ENCODE peak calls at places on chromosomes 13 and 19, in four cellular contexts. C is AG04450, V is vagina, G is A549. A is an unnamed sample.

GRCh38 chr13:25169356-25169755 is 2.7 kb downstream of the AMER2 start:
- DNase-seq in C (no peak), V (no peak), G (no peak), A (no peak)

GRCh38 chr19:11421607-11422098 is 2.5 kb upstream of the RGL3 start:
- DNase-seq in C (no peak), V (no peak), G (no peak), A (no peak)

GRCh38 chr19:11018179-11018578 is 57.3 kb downstream of the SMARCA4 start:
- DNase-seq in C (no peak), V (no peak), G (no peak), A (no peak)

GRCh38 chr19:35279985-35280821 is 2.1 kb upstream of the HAMP start:
- DNase-seq in C (no peak), V (no peak), G (no peak), A (no peak)

GRCh38 chr13:68078457-68078856 is 848.3 kb upstream of the PCDH9 start:
- DNase-seq in C (no peak), V (no peak), G (no peak), A (no peak)

GRCh38 chr13:81916471-81916870 is 1575.5 kb upstream of the SPRY2 start:
- DNase-seq in C (no peak), V (no peak), G (no peak), A (no peak)

GRCh38 chr19:41691268-41691970 is 3.3 kb upstream of the CEACAM7 start:
- DNase-seq in C (no peak), V (peak), G (peak), A (no peak)

GRCh38 chr13:106348032-106348431 is 187.4 kb downstream of the EFNB2 start:
- DNase-seq in C (no peak), V (no peak), G (no peak), A (no peak)

GRCh38 chr19:49064768-49065611 is at the start of gene NTF4:
- DNase-seq in C (no peak), V (no peak), G (peak), A (no peak)

GRCh38 chr19:15291666-15292065 is 40.7 kb downstream of the BRD4 start:
- DNase-seq in C (no peak), V (no peak), G (no peak), A (no peak)

DNA sequence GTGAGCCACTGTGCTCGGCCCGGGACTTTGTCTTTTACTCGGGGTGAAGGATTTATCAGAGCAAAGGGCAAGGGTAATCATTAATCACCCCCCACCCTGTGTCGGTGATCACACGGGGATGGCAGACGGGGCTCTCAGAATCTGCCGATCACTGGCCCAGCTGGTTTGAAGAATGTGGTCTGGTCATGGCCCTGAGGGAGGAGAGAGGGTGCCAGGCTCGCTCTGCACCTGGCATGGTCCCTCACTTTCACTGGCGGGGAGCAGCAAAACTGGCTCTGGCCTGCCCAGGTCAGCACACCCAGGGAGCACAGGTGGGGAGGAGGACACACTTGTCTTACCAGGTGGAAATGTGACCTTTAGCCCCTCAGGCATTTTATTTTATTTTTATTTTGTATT is 10.2 kb downstream of the REEP6 start:
- DNase-seq in C (no peak), V (no peak), G (no peak), A (no peak)
- H3K4me3 ChIP-seq in C (no peak), V (no peak), G (no peak), A (no peak)

DNA sequence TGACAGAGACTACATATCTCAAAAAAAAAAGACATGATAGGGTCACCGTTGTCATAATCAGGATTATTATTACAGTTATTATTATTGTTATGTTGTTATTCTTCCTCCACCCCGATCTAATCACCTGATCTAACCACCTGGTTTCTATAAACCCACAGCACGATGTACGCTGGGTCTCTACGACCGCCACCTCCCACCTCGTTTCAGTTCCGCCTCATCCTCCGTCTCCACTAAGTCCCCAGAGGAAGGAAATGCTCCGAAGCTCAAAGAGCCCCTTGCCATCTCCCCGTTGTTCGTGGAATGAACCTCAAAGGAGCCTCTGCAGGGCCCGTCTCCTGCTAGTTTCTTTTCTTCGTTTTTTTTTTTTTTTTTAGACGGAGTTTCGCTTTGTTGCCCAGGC is 15.9 kb upstream of the MEIS3 start:
- DNase-seq in C (no peak), V (no peak), G (no peak), A (no peak)
- TF ChIP-seq CTCF in C (no peak), V (no peak), G (no peak), A (no peak)

GRCh38 chr19:18007939-18008673 is at the start of gene ARRDC2:
- DNase-seq in C (peak), V (peak), G (no peak), A (peak)

GRCh38 chr19:18010149-18010548 is 2.2 kb downstream of the ARRDC2 start:
- DNase-seq in C (no peak), V (no peak), G (no peak), A (no peak)

GRCh38 chr19:18007605-18007938 is 398 bp upstream of the ARRDC2 start:
- DNase-seq in C (no peak), V (peak), G (no peak), A (no peak)

GRCh38 chr19:18008814-18009213 is 844 bp downstream of the ARRDC2 start:
- DNase-seq in C (no peak), V (no peak), G (no peak), A (no peak)

GRCh38 chr19:18009412-18010066 is 1.6 kb downstream of the ARRDC2 start:
- DNase-seq in C (no peak), V (no peak), G (no peak), A (no peak)
- H3K4me3 ChIP-seq in C (no peak), V (peak), G (no peak), A (no peak)

DNA sequence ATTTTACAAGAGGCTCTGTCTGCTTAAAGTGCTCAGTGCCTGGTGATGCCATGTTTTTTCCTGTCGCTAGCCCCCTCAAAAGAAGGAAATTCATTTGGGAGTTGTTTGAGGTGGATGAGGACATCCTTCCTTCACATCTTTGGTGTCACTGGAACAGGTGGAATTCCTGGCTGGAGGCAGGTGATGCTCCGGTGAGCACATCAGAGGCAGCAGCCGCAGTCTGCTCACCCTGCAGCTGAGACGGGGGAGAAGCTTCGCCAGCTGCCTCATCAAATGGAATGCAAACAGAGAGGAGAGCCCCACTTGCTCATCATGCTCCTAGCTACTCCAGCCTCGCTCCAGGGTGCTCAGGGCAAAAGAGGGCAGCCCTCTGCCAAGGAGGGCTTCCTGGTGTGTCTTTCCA is 74.1 kb upstream of the UBL3 start:
- DNase-seq in C (no peak), V (peak), G (peak), A (no peak)
- TF ChIP-seq CTCF in C (no peak), V (no peak), G (no peak), A (no peak)

GRCh38 chr19:54207908-54208783 is 7.5 kb downstream of the RPS9 start:
- DNase-seq in C (no peak), V (no peak), G (no peak), A (no peak)
- H3K4me3 ChIP-seq in C (no peak), V (no peak), G (peak), A (no peak)

GRCh38 chr13:47603365-47603764 is 397.7 kb downstream of the SUCLA2 start:
- DNase-seq in C (no peak), V (no peak), G (no peak), A (no peak)

GRCh38 chr13:47594833-47595232 is 406.2 kb downstream of the SUCLA2 start:
- DNase-seq in C (no peak), V (no peak), G (no peak), A (no peak)

DNA sequence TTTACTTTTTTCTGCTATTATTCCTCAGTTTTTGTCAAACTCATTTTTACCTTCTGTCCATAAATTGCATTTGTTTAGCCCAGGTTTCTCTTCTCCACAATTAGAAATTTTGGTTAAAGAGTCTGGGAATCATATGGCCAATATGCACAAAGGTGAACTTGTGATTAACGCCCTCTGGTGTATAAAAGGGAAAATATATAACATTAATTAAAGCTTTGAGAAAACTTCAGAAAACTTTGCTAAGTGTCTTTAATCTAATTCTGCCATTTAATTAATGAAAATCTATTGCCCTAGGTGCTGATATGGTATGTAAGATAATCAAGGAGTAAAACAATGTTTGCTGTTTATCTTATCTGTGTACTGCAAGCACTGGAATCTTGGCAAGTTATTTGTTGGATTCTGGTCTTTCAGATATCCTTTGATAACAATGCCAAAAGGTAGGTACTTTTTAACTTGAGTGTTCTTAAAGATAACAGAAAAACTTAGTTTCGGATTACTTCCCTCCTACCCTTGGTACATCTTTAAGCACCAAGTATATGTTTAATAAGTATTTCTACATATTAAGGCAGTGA is 402.6 kb downstream of the SUCLA2 start:
- DNase-seq in C (no peak), V (no peak), G (no peak), A (no peak)
- TF ChIP-seq CTCF in C (peak), V (no peak), G (no peak), A (peak)

GRCh38 chr19:19445911-19446361 is 40.5 kb downstream of the GATAD2A start:
- DNase-seq in C (no peak), V (no peak), G (no peak), A (no peak)
- H3K4me3 ChIP-seq in C (no peak), V (no peak), G (no peak), A (no peak)

GRCh38 chr19:3593156-3593555 is 7.9 kb downstream of the GIPC3 start:
- DNase-seq in C (no peak), V (no peak), G (no peak), A (no peak)
- TF ChIP-seq CTCF in C (no peak), V (no peak), G (no peak), A (no peak)

GRCh38 chr13:112929778-112930055 is 39.3 kb upstream of the MCF2L start:
- DNase-seq in C (no peak), V (no peak), G (no peak), A (no peak)
- H3K4me3 ChIP-seq in C (no peak), V (no peak), G (no peak), A (no peak)

A was measured in HFF-Myc.